ENCODE peak calls at places on chromosomes 7 and 10, in seven cellular contexts. P is dorsolateral prefrontal cortex, M is GM12865, L is GM13976, W is GM10248, N is endothelial cell, T is fibroblast of lung. R is an unnamed sample.

GRCh38 chr10:12667006-12667405 is 317.7 kb downstream of the CAMK1D start:
- DNase-seq in M (no peak), W (no peak), T (no peak), N (no peak), L (no peak), P (no peak), R (no peak)

GRCh38 chr10:115861864-115862263 is 411.1 kb downstream of the GFRA1 start:
- DNase-seq in M (no peak), W (no peak), N (no peak), L (no peak), T (peak; percentile 65), P (no peak), R (no peak)

GRCh38 chr7:156166692-156167416 is 354.6 kb upstream of the SHH start:
- DNase-seq in N (no peak), P (no peak), L (no peak), M (no peak), T (no peak), W (no peak), R (no peak)

GRCh38 chr10:11210211-11210922 is 192.7 kb downstream of the CELF2 start:
- DNase-seq in T (no peak), M (peak; percentile 59), N (no peak), L (no peak), P (no peak), W (no peak), R (no peak)

GRCh38 chr10:110803830-110804338 is 67.8 kb upstream of the PDCD4 start:
- DNase-seq in P (peak; percentile 42), W (peak; percentile 70), T (peak; percentile 47), N (peak; percentile 50), M (peak; percentile 75), L (peak; percentile 56), R (no peak)

GRCh38 chr10:93711891-93712290 is 9.5 kb upstream of the FRA10AC1 start:
- DNase-seq in W (no peak), P (no peak), T (peak; percentile 14), M (no peak), N (no peak), L (no peak), R (no peak)

GRCh38 chr10:3295501-3296005 is 123.0 kb upstream of the PITRM1 start:
- DNase-seq in M (no peak), W (no peak), L (no peak), N (no peak), T (peak; percentile 14), P (no peak), R (no peak)

GRCh38 chr10:94137747-94138146 is 144.0 kb downstream of the PLCE1 start:
- DNase-seq in W (no peak), L (no peak), P (no peak), M (no peak), T (peak; percentile 17), N (no peak), R (no peak)

GRCh38 chr10:12417341-12417740 is 68.0 kb downstream of the CAMK1D start:
- DNase-seq in W (no peak), T (peak; percentile 10), L (no peak), M (no peak), P (no peak), N (no peak), R (no peak)

GRCh38 chr7:48089415-48089975 is 430 bp downstream of the UPP1 start:
- DNase-seq in M (no peak), T (peak; percentile 28), P (no peak), L (peak; percentile 44), N (peak; percentile 52), W (no peak), R (no peak)

GRCh38 chr7:19508124-19508523 is 200.7 kb downstream of the POLR1F start:
- DNase-seq in M (no peak), N (no peak), P (no peak), L (no peak), T (peak; percentile 26), W (no peak), R (no peak)

GRCh38 chr10:51685768-51686167 is 13.6 kb downstream of the CSTF2T start:
- DNase-seq in T (no peak), P (no peak), N (no peak), L (no peak), M (no peak), W (no peak), R (no peak)

GRCh38 chr7:32501522-32501921 is 6.2 kb downstream of the AVL9 start:
- DNase-seq in M (no peak), N (no peak), T (peak; percentile 85), P (no peak), L (no peak), W (no peak), R (no peak)

GRCh38 chr7:36216063-36216684 is 63.1 kb downstream of the EEPD1 start:
- DNase-seq in W (no peak), L (no peak), M (no peak), P (no peak), N (no peak), T (peak; percentile 56), R (no peak)

GRCh38 chr7:31811650-31812461 is 124.8 kb downstream of the PPP1R17 start:
- DNase-seq in T (peak; percentile 59), L (no peak), W (no peak), P (no peak), M (peak; percentile 20), N (no peak), R (no peak)

GRCh38 chr7:1900847-1901246 is 230.8 kb downstream of the ELFN1 start:
- DNase-seq in L (no peak), P (no peak), N (no peak), W (no peak), M (no peak), T (no peak), R (no peak)

GRCh38 chr7:132295198-132295597 is 281.1 kb downstream of the PLXNA4 start:
- DNase-seq in P (no peak), T (peak; percentile 61), W (no peak), N (no peak), M (no peak), L (no peak), R (no peak)

GRCh38 chr10:73838008-73838567 is 26.7 kb upstream of the NDST2 start:
- DNase-seq in W (no peak), T (no peak), L (no peak), M (no peak), P (no peak), N (no peak), R (no peak)

GRCh38 chr10:132654708-132655661 is 117.4 kb downstream of the INPP5A start:
- DNase-seq in T (peak; percentile 37), N (peak; percentile 81), M (peak; percentile 61), P (peak; percentile 78), L (peak; percentile 91), W (peak; percentile 84), R (no peak)

GRCh38 chr10:26335574-26336093 is 102.5 kb upstream of the APBB1IP start:
- DNase-seq in W (peak; percentile 35), P (no peak), T (no peak), L (peak; percentile 54), M (peak; percentile 61), N (no peak), R (no peak)

GRCh38 chr7:99365318-99366141 is 9.0 kb upstream of the ARPC1B start:
- DNase-seq in M (peak; percentile 50), P (no peak), N (peak; percentile 61), T (no peak), W (peak; percentile 73), L (peak; percentile 78), R (no peak)

GRCh38 chr10:111865550-111865949 is 318.0 kb downstream of the GPAM start:
- DNase-seq in M (no peak), N (no peak), T (no peak), W (no peak), L (no peak), P (no peak), R (no peak)

GRCh38 chr10:124534231-124534798 is 72.7 kb downstream of the LHPP start:
- DNase-seq in T (peak; percentile 18), P (no peak), W (no peak), M (peak; percentile 38), L (peak; percentile 64), N (peak; percentile 50), R (no peak)

GRCh38 chr10:131625041-131625440 is 275.8 kb upstream of the PPP2R2D start:
- DNase-seq in T (no peak), W (no peak), L (no peak), P (no peak), M (no peak), N (no peak), R (no peak)

DNA sequence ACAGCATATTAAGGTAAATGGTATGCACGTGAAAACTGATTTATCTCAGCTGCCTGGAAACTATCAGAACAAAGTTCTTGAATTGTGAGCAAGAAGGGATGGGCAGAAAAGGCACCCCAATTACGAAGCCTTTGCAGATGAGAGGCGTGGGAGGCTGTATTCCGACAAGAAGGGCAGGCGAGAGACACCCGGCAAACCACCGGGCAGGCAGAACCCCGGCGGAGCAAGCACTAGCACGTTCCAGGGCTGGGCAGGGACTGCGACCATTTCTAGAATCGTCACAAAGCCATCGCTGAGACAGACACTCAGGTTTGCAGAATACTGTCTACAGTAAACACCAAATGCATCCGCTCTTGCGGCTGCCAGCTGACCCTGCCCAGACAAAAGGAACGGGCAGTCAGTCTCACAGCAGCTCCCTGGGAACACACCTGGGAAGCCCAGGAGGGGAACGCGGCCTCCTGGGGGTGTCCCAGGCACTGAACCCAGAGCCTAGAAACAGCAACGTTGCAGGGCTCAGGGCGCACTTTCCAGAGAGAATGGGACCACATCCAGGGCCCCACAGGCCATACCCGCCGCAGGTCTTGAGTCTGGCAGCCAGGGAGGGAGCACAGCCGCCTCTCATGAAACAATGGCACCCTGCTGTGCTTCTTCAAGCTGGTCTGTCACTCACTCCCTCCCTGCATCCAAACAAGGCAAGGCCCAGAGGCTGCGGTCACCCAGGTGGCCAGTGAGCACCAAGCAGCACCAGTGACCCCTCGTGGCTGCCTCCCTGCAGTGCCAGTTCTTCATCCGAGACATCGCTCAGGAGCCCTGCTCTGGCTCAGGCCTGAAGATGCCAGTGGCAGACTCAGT is 261.9 kb downstream of the PTPRN2 start:
- DNase-seq in N (no peak), P (no peak), L (no peak), T (no peak), W (no peak), M (no peak), R (no peak)
- TF ChIP-seq CTCF in N (no peak), P (peak; percentile 32), L (no peak), T (no peak), W (no peak), M (no peak), R (no peak)

GRCh38 chr10:71378341-71379117 is 18.2 kb upstream of the CDH23 start:
- DNase-seq in N (no peak), T (no peak), P (no peak), W (no peak), L (no peak), M (peak; percentile 21), R (no peak)
- TF ChIP-seq CTCF in N (no peak), T (no peak), P (no peak), W (no peak), L (no peak), M (no peak), R (no peak)

DNA sequence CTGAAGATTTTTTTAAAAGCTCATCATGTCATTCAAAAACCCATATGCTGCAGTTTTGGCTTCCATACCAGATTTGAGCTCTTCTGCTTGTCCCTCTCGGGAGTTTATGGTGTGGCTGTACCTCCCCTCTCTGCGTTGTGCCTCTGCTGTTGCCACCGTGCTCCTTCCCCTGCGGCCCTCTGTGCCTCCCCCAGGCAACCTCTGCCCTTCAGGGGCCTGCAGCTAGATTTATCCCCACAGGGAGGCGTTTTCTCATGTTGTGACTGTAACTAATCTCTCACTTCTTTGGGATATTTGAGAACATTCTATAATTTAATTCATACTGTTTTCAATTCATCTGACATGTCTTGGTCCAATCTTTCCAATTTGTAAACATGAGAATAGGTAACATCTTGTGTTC is 52.7 kb downstream of the TASOR2 start:
- DNase-seq in P (no peak), T (no peak), N (no peak), M (peak; percentile 17), W (no peak), L (no peak), R (no peak)
- TF ChIP-seq CTCF in P (no peak), T (no peak), N (no peak), M (no peak), W (no peak), L (no peak), R (no peak)

GRCh38 chr7:28626629-28627262 is 214.4 kb downstream of the CREB5 start:
- DNase-seq in M (peak; percentile 71), L (peak; percentile 13), N (peak; percentile 51), P (no peak), W (peak; percentile 37), T (peak; percentile 45), R (no peak)
- TF ChIP-seq CTCF in M (peak; percentile 70), L (peak; percentile 29), N (peak; percentile 77), P (peak; percentile 45), W (peak; percentile 57), T (peak; percentile 65), R (no peak)